ENCODE peak calls at places on chromosomes 5 and 9, in nine cellular contexts. O, V, X, N, J, I, E, D and K are unnamed samples.

GRCh38 chr5:4095918-4096630 is 500.4 kb downstream of the IRX1 start:
- DNase-seq in O (no peak), V (no peak), X (no peak), D (no peak), E (no peak), I (no peak), J (peak; percentile 93), N (no peak), K (no peak)

GRCh38 chr9:70031141-70031545 is 12.5 kb upstream of the MAMDC2 start:
- DNase-seq in O (no peak), X (peak; percentile 66), N (no peak), J (no peak), D (no peak), I (no peak), E (no peak), V (no peak), K (no peak)

GRCh38 chr9:136902259-136902821 is 16.0 kb downstream of the TRAF2 start:
- DNase-seq in E (peak; percentile 69), O (no peak), D (peak; percentile 80), V (no peak), I (peak; percentile 85), N (no peak), X (peak; percentile 81), J (peak; percentile 24), K (peak; percentile 87)

GRCh38 chr9:28212979-28213378 is 639.7 kb upstream of the C9orf72 start:
- DNase-seq in X (peak; percentile 42), J (peak; percentile 16), E (peak; percentile 92), I (no peak), D (no peak), O (peak; percentile 64), V (no peak), N (peak; percentile 13), K (peak; percentile 25)

GRCh38 chr5:53038196-53038847 is 49.2 kb downstream of the ITGA2 start:
- DNase-seq in D (no peak), O (no peak), N (no peak), J (no peak), V (no peak), X (no peak), I (no peak), E (no peak), K (peak; percentile 50)

GRCh38 chr5:121707196-121707595 is 144.5 kb upstream of the FTMT start:
- DNase-seq in J (no peak), D (no peak), V (no peak), E (no peak), X (no peak), N (no peak), I (no peak), O (no peak), K (no peak)

GRCh38 chr5:165405340-165405739 is 1899.9 kb downstream of the MAT2B start:
- DNase-seq in V (no peak), E (no peak), I (no peak), N (no peak), O (no peak), X (no peak), D (no peak), J (no peak), K (no peak)

GRCh38 chr5:18736051-18736398 is 1101.8 kb downstream of the TAF11L14 start:
- DNase-seq in I (no peak), O (no peak), E (no peak), X (no peak), D (no peak), J (no peak), N (no peak), V (no peak), K (no peak)

GRCh38 chr5:118554991-118555390 is 433.4 kb downstream of the DTWD2 start:
- DNase-seq in J (peak; percentile 47), E (no peak), O (no peak), V (no peak), N (no peak), I (no peak), X (no peak), D (no peak), K (no peak)

GRCh38 chr9:87878930-87879603 is 3.6 kb upstream of the SPATA31E1 start:
- DNase-seq in V (no peak), O (peak; percentile 59), J (no peak), I (no peak), N (peak; percentile 49), X (peak; percentile 60), D (no peak), E (peak; percentile 43), K (no peak)

GRCh38 chr9:95528908-95529502 is 12.2 kb upstream of the PTCH1 start:
- DNase-seq in V (no peak), E (no peak), O (no peak), D (no peak), X (no peak), N (no peak), I (no peak), J (no peak), K (no peak)

GRCh38 chr9:7452378-7452777 is 347.2 kb downstream of the DMAC1 start:
- DNase-seq in J (no peak), E (no peak), V (no peak), D (no peak), I (no peak), O (peak; percentile 66), N (peak; percentile 16), X (no peak), K (no peak)

GRCh38 chr5:170357853-170358497 is 31.2 kb downstream of the KCNMB1 start:
- DNase-seq in X (no peak), V (peak; percentile 18), D (no peak), J (peak; percentile 42), I (peak; percentile 62), O (no peak), N (no peak), E (no peak), K (no peak)

GRCh38 chr9:22084336-22085035 is 75.4 kb upstream of the CDKN2B start:
- DNase-seq in X (peak; percentile 86), I (no peak), V (no peak), N (peak; percentile 96), D (no peak), E (peak; percentile 80), J (no peak), O (peak; percentile 81), K (no peak)

GRCh38 chr5:72511371-72512178 is 4.4 kb upstream of the ZNF366 start:
- DNase-seq in O (no peak), J (no peak), N (no peak), I (no peak), D (no peak), X (peak; percentile 72), E (no peak), V (no peak), K (peak; percentile 69)

GRCh38 chr5:98770158-98770910 is 3.1 kb upstream of the RGMB start:
- DNase-seq in O (no peak), N (no peak), X (no peak), I (peak; percentile 57), J (peak; percentile 73), D (no peak), V (peak; percentile 53), E (no peak), K (no peak)